ENCODE peak calls at places on chromosomes 1 and 21, in nine cellular contexts. S is Panc1, O is A549, R is HCT116, I is K562, W is HL-60, Z is GM12878, Y is SK-N-SH, U is HepG2. M is an unnamed sample.

GRCh38 chr1:116712510-116712909 is 41.7 kb upstream of the CD2 start:
- DNase-seq in S (no peak), O (no peak), R (no peak), I (no peak), W (no peak), Z (no peak), Y (no peak), U (no peak), M (peak)

GRCh38 chr1:165068716-165069115 is 287.8 kb downstream of the LMX1A start:
- DNase-seq in S (no peak), O (no peak), R (no peak), I (no peak), W (no peak), Z (no peak), Y (no peak), U (no peak), M (no peak)

GRCh38 chr1:55214214-55214902 is 806 bp downstream of the USP24 start:
- DNase-seq in S (no peak), O (peak), R (no peak), I (peak), W (peak), Z (no peak), Y (peak), U (peak), M (peak)

GRCh38 chr1:84996846-84997666 is at the start of gene MCOLN2:
- DNase-seq in S (no peak), O (peak), R (no peak), I (peak), W (no peak), Z (no peak), Y (peak), U (no peak), M (peak)

GRCh38 chr1:231134624-231135023 is 27.2 kb upstream of the TRIM67 start:
- DNase-seq in S (no peak), O (no peak), R (no peak), I (peak), W (no peak), Z (no peak), Y (no peak), U (no peak), M (no peak)

GRCh38 chr1:241703001-241703400 is 50.9 kb downstream of the WDR64 start:
- DNase-seq in S (no peak), O (no peak), R (no peak), I (no peak), W (no peak), Z (no peak), Y (no peak), U (no peak), M (no peak)

GRCh38 chr1:27005648-27006496 is 6.8 kb downstream of the TENT5B start:
- DNase-seq in S (no peak), O (no peak), R (no peak), I (no peak), W (no peak), Z (no peak), Y (no peak), U (no peak), M (peak)

GRCh38 chr1:38344705-38345104 is 298.1 kb upstream of the POU3F1 start:
- DNase-seq in S (no peak), O (no peak), R (no peak), I (no peak), W (no peak), Z (no peak), Y (no peak), U (no peak), M (no peak)

GRCh38 chr1:220294754-220295419 is 22.6 kb upstream of the RAB3GAP2 start:
- DNase-seq in S (no peak), O (no peak), R (no peak), I (no peak), W (no peak), Z (no peak), Y (no peak), U (no peak), M (no peak)

GRCh38 chr1:109800291-109800690 is 36.6 kb upstream of the EPS8L3 start:
- DNase-seq in S (no peak), O (no peak), R (no peak), I (no peak), W (no peak), Z (no peak), Y (no peak), U (no peak), M (no peak)

GRCh38 chr1:109793486-109794318 is 30.0 kb upstream of the EPS8L3 start:
- DNase-seq in S (no peak), O (no peak), R (peak), I (no peak), W (peak), Z (no peak), Y (peak), U (no peak), M (peak)

GRCh38 chr1:109799445-109799844 is 35.7 kb upstream of the EPS8L3 start:
- DNase-seq in S (no peak), O (no peak), R (no peak), I (no peak), W (no peak), Z (no peak), Y (peak), U (no peak), M (no peak)

GRCh38 chr1:109794319-109795132 is 30.8 kb upstream of the EPS8L3 start:
- DNase-seq in S (no peak), O (no peak), R (no peak), I (no peak), W (no peak), Z (no peak), Y (no peak), U (peak), M (no peak)

GRCh38 chr1:109796484-109797305 is 33.0 kb upstream of the EPS8L3 start:
- DNase-seq in S (no peak), O (no peak), R (no peak), I (no peak), W (no peak), Z (no peak), Y (no peak), U (no peak), M (no peak)
- TF ChIP-seq REST in S (no peak), O (no peak), R (no peak), I (no peak), W (no peak), Z (no peak), Y (no peak), U (no peak), M (no peak)

GRCh38 chr1:198763298-198763714 is 124.5 kb downstream of the PTPRC start:
- DNase-seq in S (no peak), O (no peak), R (peak), I (no peak), W (no peak), Z (no peak), Y (no peak), U (no peak), M (no peak)
- TF ChIP-seq REST in S (no peak), O (no peak), R (no peak), I (no peak), W (no peak), Z (no peak), Y (no peak), U (no peak), M (no peak)

DNA sequence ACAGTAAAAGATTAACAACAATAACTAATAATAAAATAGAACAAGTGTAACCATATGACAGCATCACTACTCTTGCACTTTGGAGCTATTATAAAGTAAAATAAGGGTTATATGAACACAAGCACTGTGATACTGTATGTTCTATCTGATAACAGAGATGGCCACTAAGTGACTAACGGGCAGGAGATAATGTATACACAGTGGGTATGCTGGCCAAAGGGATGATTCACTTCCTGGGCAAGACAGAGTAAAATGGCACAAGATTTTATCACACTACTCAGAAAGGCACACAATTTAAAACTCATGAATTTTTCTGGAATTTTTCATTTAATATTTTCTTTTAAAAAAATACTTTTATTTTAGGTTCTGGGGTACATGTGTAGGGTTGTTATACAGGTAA is 12.3 kb downstream of the SLC9C2 start:
- DNase-seq in S (peak), O (no peak), R (no peak), I (no peak), W (no peak), Z (no peak), Y (no peak), U (no peak), M (no peak)
- TF ChIP-seq REST in S (no peak), O (no peak), R (no peak), I (no peak), W (no peak), Z (no peak), Y (no peak), U (no peak), M (no peak)

DNA sequence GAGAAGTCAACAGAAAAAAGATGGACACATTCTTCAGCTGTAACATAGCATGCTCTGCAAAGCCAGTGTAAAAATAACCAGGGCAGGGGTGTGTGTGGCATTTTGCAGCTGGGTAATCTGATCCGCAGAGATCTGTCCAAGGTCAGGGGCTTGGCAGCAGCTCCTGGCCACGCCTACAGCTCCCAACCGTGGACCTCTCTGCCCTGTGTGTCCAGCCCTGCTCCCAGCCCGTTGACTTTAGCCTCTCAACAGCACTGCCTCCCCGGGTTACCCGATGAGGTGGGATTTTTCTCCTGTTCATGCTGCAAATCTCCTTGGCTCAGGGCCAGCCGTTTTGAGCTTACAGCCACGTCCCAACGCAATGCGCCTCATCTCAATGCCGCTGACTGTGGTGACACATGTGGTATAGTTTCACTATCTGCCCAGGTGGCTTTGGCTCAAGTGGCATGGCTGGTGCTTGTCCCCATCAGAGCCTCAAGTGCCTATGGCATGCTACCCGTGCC is 68.1 kb downstream of the VWA5B1 start:
- DNase-seq in S (no peak), O (no peak), R (no peak), I (no peak), W (no peak), Z (no peak), Y (peak), U (peak), M (no peak)
- TF ChIP-seq REST in S (no peak), O (no peak), R (peak), I (no peak), W (no peak), Z (no peak), Y (peak), U (peak), M (no peak)

GRCh38 chr21:45111703-45112102 is 37.3 kb downstream of the ADARB1 start:
- DNase-seq in S (no peak), O (no peak), R (no peak), I (no peak), W (no peak), Z (no peak), Y (no peak), U (no peak), M (no peak)
- TF ChIP-seq REST in S (no peak), O (no peak), R (no peak), I (no peak), W (no peak), Z (no peak), Y (no peak), U (no peak), M (no peak)

GRCh38 chr21:16342932-16343331 is 613.1 kb downstream of the USP25 start:
- DNase-seq in S (no peak), O (no peak), R (no peak), I (no peak), W (no peak), Z (no peak), Y (no peak), U (no peak), M (peak)
- TF ChIP-seq REST in S (no peak), O (no peak), R (no peak), I (no peak), W (no peak), Z (no peak), Y (no peak), U (no peak), M (no peak)

GRCh38 chr1:248782311-248782887 is 26.8 kb upstream of the LYPD8 start:
- DNase-seq in S (no peak), O (no peak), R (no peak), I (no peak), W (no peak), Z (no peak), Y (no peak), U (no peak), M (no peak)
- TF ChIP-seq REST in S (no peak), O (no peak), R (no peak), I (no peak), W (no peak), Z (no peak), Y (no peak), U (no peak), M (no peak)

GRCh38 chr1:202348005-202348508 is 442 bp upstream of the PPP1R12B start:
- DNase-seq in S (no peak), O (no peak), R (no peak), I (no peak), W (no peak), Z (no peak), Y (no peak), U (no peak), M (no peak)

GRCh38 chr1:202348509-202349262 is at the start of gene PPP1R12B:
- DNase-seq in S (peak), O (peak), R (peak), I (peak), W (peak), Z (peak), Y (peak), U (peak), M (peak)

GRCh38 chr1:202349263-202349928 is 897 bp downstream of the PPP1R12B start:
- DNase-seq in S (no peak), O (no peak), R (no peak), I (peak), W (peak), Z (no peak), Y (peak), U (peak), M (no peak)

GRCh38 chr1:202343652-202344349 is 2.1 kb upstream of the UBE2T start:
- DNase-seq in S (no peak), O (peak), R (peak), I (peak), W (peak), Z (no peak), Y (peak), U (peak), M (peak)
- TF ChIP-seq REST in S (no peak), O (no peak), R (no peak), I (no peak), W (no peak), Z (no peak), Y (no peak), U (no peak), M (no peak)

GRCh38 chr1:224331824-224332223 is 1.9 kb upstream of the NVL start:
- DNase-seq in S (no peak), O (no peak), R (no peak), I (no peak), W (no peak), Z (no peak), Y (no peak), U (no peak), M (no peak)

GRCh38 chr1:224333309-224333926 is 3.4 kb upstream of the NVL start:
- DNase-seq in S (peak), O (no peak), R (peak), I (peak), W (peak), Z (peak), Y (peak), U (peak), M (peak)

GRCh38 chr1:224329842-224330753 is at the start of gene NVL:
- DNase-seq in S (peak), O (peak), R (peak), I (peak), W (peak), Z (peak), Y (peak), U (peak), M (peak)

GRCh38 chr1:224331326-224331725 is 1.4 kb upstream of the NVL start:
- DNase-seq in S (no peak), O (no peak), R (no peak), I (no peak), W (no peak), Z (no peak), Y (no peak), U (no peak), M (no peak)

GRCh38 chr1:224333939-224334701 is 4.1 kb upstream of the NVL start:
- DNase-seq in S (no peak), O (no peak), R (no peak), I (no peak), W (no peak), Z (peak), Y (no peak), U (no peak), M (no peak)
- TF ChIP-seq REST in S (no peak), O (no peak), R (no peak), I (no peak), W (no peak), Z (no peak), Y (no peak), U (no peak), M (no peak)

M was measured in GM23338.